ENCODE peak calls at places on chromosomes 4 and X, in nine cellular contexts. V is endothelial cell; U is stimulated activated CD4-positive, alpha-beta T cell treated with anti-CD3 and anti-CD28 coated beads, Interleukin-4, amount 100 ng/mL, for 1 hour; C is hypothalamus; X is colonic mucosa; E is GM10248; T is Right ventricle myocardium superior; Z is small intestine; S is NT2/D1. F is an unnamed sample.

GRCh38 chrX:133474559-133474958 is 59.3 kb upstream of the GPC4 start:
- DNase-seq in V (no peak), U (no peak), C (no peak), X (no peak), E (no peak), T (no peak), Z (no peak), S (no peak), F (no peak)

GRCh38 chrX:4710618-4711433 is 997.4 kb upstream of the PRKX start:
- DNase-seq in V (peak; percentile 23), U (no peak), C (no peak), X (no peak), E (no peak), T (no peak), Z (no peak), S (no peak), F (peak; percentile 94)

GRCh38 chr4:87973283-87974169 is 2.0 kb upstream of the SPP1 start:
- DNase-seq in V (peak; percentile 56), U (peak; percentile 24), C (peak; percentile 33), X (peak; percentile 47), E (peak; percentile 40), T (peak; percentile 62), Z (peak; percentile 40), S (peak; percentile 65), F (peak; percentile 16)

GRCh38 chrX:148947399-148948025 is 447.1 kb downstream of the AFF2 start:
- DNase-seq in V (no peak), U (no peak), C (no peak), X (no peak), E (no peak), T (no peak), Z (no peak), S (no peak), F (no peak)

GRCh38 chr4:128550060-128550459 is 259.4 kb upstream of the JADE1 start:
- DNase-seq in V (no peak), U (no peak), C (no peak), X (no peak), E (no peak), T (no peak), Z (no peak), S (no peak), F (no peak)

GRCh38 chr4:5399790-5400421 is 308.5 kb downstream of the EVC2 start:
- DNase-seq in V (peak; percentile 52), U (no peak), C (no peak), X (no peak), E (peak; percentile 32), T (no peak), Z (peak; percentile 7), S (peak; percentile 36), F (no peak)

GRCh38 chr4:156898373-156899117 is 73.1 kb downstream of the PDGFC start:
- DNase-seq in V (no peak), U (no peak), C (no peak), X (no peak), E (no peak), T (no peak), Z (no peak), S (no peak), F (no peak)

GRCh38 chr4:129926936-129927335 is 831.0 kb downstream of the C4orf33 start:
- DNase-seq in V (no peak), U (no peak), C (no peak), X (no peak), E (no peak), T (no peak), Z (peak; percentile 14), S (no peak), F (no peak)

GRCh38 chr4:90293320-90293719 is 166.1 kb downstream of the CCSER1 start:
- DNase-seq in V (no peak), U (no peak), C (no peak), X (no peak), E (no peak), T (no peak), Z (no peak), S (no peak), F (no peak)

GRCh38 chr4:20195071-20195885 is 56.4 kb upstream of the SLIT2 start:
- DNase-seq in V (no peak), U (no peak), C (no peak), X (no peak), E (no peak), T (no peak), Z (no peak), S (no peak), F (no peak)

GRCh38 chr4:159855731-159856130 is 752.9 kb downstream of the RAPGEF2 start:
- DNase-seq in V (no peak), U (no peak), C (no peak), X (no peak), E (no peak), T (no peak), Z (no peak), S (no peak), F (no peak)

GRCh38 chrX:78237127-78237526 is 90.3 kb downstream of the CYSLTR1 start:
- DNase-seq in V (no peak), U (no peak), C (no peak), X (no peak), E (no peak), T (no peak), Z (no peak), S (no peak), F (no peak)

GRCh38 chrX:18864390-18864920 is 119.5 kb downstream of the PHKA2 start:
- DNase-seq in V (no peak), U (no peak), C (no peak), X (no peak), E (no peak), T (no peak), Z (no peak), S (no peak), F (no peak)

GRCh38 chrX:37942170-37942569 is 64.2 kb upstream of the SYTL5 start:
- DNase-seq in V (no peak), U (no peak), C (no peak), X (no peak), E (no peak), T (no peak), Z (no peak), S (no peak), F (no peak)

GRCh38 chrX:47171996-47172395 is 21.6 kb upstream of the UBA1 start:
- DNase-seq in V (no peak), U (no peak), C (no peak), X (no peak), E (no peak), T (no peak), Z (no peak), S (no peak), F (no peak)

GRCh38 chr4:187618701-187619278 is 376.8 kb upstream of the ZFP42 start:
- DNase-seq in V (no peak), U (no peak), C (no peak), X (no peak), E (no peak), T (no peak), Z (no peak), S (no peak), F (peak; percentile 28)